ENCODE peak calls at places on chromosomes 16 and 17, in six cellular contexts. Q is AG04449, X is astrocyte of the cerebellum, F is glutamatergic neuron, J is foreskin fibroblast, U is GM10248. G is an unnamed sample.

GRCh38 chr16:86019446-86020047 is 120.6 kb downstream of the IRF8 start:
- DNase-seq in U (no peak), X (no peak), F (peak), Q (no peak), J (no peak), G (no peak)

GRCh38 chr17:60127068-60128064 is 22.4 kb upstream of the CA4 start:
- DNase-seq in F (no peak), U (no peak), Q (no peak), J (no peak), X (no peak), G (no peak)

GRCh38 chr16:75225678-75226515 is 7.1 kb downstream of the CTRB1 start:
- DNase-seq in F (no peak), U (no peak), J (no peak), X (no peak), Q (no peak), G (no peak)

GRCh38 chr17:18980682-18981384 is 23.7 kb downstream of the FAM83G start:
- DNase-seq in J (no peak), X (no peak), Q (no peak), U (no peak), F (no peak), G (no peak)

GRCh38 chr17:13362341-13363122 is 239.2 kb downstream of the HS3ST3A1 start:
- DNase-seq in Q (no peak), J (peak), U (no peak), F (no peak), X (no peak), G (no peak)

GRCh38 chr16:87757841-87758426 is 7.9 kb downstream of the KLHDC4 start:
- DNase-seq in F (no peak), X (no peak), J (peak), U (no peak), Q (no peak), G (no peak)

GRCh38 chr16:11722468-11722808 is 20.2 kb downstream of the TXNDC11 start:
- DNase-seq in F (no peak), X (no peak), U (no peak), Q (no peak), J (no peak), G (no peak)

GRCh38 chr17:79215631-79216030 is 141.0 kb downstream of the ENGASE start:
- DNase-seq in U (no peak), F (no peak), J (no peak), X (no peak), Q (no peak), G (no peak)

GRCh38 chr17:74485841-74486240 is 19.4 kb downstream of the CD300A start:
- DNase-seq in U (peak), Q (no peak), J (no peak), F (no peak), X (no peak), G (no peak)

GRCh38 chr17:35460354-35460851 is 11.8 kb upstream of the SLFN13 start:
- DNase-seq in X (no peak), J (no peak), Q (no peak), F (peak), U (peak), G (no peak)

GRCh38 chr17:82863941-82864720 is 24.3 kb upstream of the ZNF750 start:
- DNase-seq in U (peak), Q (no peak), F (no peak), J (peak), X (peak), G (no peak)

GRCh38 chr17:76452646-76453430 is at the start of gene UBE2O:
- DNase-seq in J (peak), U (peak), Q (no peak), X (peak), F (peak), G (peak)

GRCh38 chr16:75227361-75228142 is 8.8 kb downstream of the CTRB1 start:
- DNase-seq in X (no peak), J (no peak), F (no peak), U (no peak), Q (no peak), G (no peak)

GRCh38 chr17:67212716-67213417 is 32.1 kb downstream of the HELZ start:
- DNase-seq in X (peak), F (no peak), Q (peak), J (peak), U (no peak), G (no peak)

GRCh38 chr17:51397361-51398127 is 137.2 kb downstream of the UTP18 start:
- DNase-seq in X (peak), U (no peak), J (no peak), F (no peak), Q (peak), G (no peak)

GRCh38 chr16:27547134-27547533 is 2.6 kb downstream of the GTF3C1 start:
- DNase-seq in X (peak), U (peak), F (no peak), J (peak), Q (no peak), G (no peak)

GRCh38 chr17:67503184-67503583 is 126.1 kb downstream of the PITPNC1 start:
- DNase-seq in F (no peak), U (no peak), J (peak), X (no peak), Q (no peak), G (no peak)

DNA sequence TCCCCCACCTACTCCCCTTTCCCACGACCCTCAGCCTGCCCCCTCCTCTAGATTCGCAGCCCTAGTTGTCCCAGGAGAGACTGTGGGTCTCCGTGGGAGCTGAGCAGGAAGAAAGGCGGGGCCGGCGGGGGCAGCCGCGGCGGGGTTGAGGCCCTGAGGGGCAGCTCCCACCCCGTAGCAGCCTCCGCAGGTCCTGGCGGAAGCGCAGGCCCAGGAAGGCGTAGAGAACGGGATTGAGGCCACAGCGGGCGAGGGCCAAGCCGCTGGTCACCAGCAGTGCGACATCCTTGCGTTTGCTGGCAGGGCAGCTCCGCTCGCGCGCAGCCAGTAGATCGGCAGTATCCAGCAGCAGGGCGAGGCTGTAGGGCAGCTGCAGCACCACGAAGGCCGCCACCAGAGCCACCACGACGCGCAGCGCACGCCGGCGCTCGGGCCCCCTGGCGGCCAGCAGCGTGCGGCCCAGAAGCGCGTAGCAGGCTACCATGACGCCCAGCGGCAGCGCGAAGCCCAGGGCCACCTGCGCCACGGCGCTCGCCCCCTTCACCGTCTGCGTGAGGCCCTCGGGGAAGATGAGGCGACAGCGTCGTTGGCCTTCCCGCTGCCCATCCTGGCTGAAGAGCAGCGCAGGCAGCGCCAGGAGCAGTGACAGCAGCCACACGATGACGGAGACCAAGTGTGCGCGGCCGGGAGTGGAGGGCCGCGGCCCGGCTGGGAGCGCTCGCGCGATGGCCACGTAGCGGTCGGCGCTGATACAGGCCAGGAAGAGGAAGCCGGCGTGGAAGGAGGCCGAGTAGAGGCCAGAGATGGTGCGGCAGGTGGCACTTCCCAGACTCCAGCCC is 1.9 kb downstream of the CCR10 start:
- DNase-seq in U (peak), X (no peak), F (peak), Q (no peak), J (peak), G (peak)
- TF ChIP-seq CTCF in U (peak), X (peak), F (peak), Q (peak), J (peak), G (peak)

GRCh38 chr16:893360-893759 is 77.4 kb downstream of the LMF1 start:
- DNase-seq in F (no peak), Q (no peak), J (no peak), X (no peak), U (no peak), G (no peak)

GRCh38 chr16:894136-894535 is 76.6 kb downstream of the LMF1 start:
- DNase-seq in Q (no peak), U (no peak), J (no peak), X (no peak), F (no peak), G (no peak)

GRCh38 chr16:895371-895770 is 75.4 kb downstream of the LMF1 start:
- DNase-seq in Q (no peak), F (no peak), J (no peak), U (no peak), X (no peak), G (no peak)

GRCh38 chr16:896261-897199 is 74.3 kb downstream of the LMF1 start:
- DNase-seq in Q (no peak), U (no peak), J (no peak), X (no peak), F (no peak), G (no peak)

DNA sequence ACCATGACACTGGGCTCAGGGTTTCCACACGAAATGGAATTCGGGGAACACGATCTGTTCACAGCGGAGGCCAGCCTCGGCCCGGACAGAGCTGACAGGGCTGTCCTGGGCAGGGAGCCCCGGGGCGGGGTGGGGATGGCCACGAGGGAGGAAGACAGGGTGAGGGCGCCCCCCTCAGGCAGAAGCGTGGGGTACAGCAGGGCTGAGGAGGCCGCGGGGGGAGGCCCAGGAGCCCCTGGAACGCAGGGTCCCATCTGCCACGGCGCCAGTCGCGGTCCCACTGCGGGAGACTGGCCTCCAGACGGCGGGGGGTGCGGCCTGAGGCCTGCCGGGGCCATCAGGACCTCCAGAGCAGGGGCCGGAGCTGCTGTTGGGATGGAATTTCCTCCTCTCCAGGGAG is 75.9 kb downstream of the LMF1 start:
- DNase-seq in U (no peak), J (no peak), X (no peak), Q (no peak), F (no peak), G (no peak)
- TF ChIP-seq CTCF in U (no peak), J (no peak), X (no peak), Q (no peak), F (no peak), G (no peak)

GRCh38 chr16:68096491-68096890 is 11.3 kb downstream of the NFATC3 start:
- DNase-seq in J (no peak), Q (no peak), X (no peak), U (no peak), F (no peak), G (no peak)

GRCh38 chr16:68094614-68094934 is 9.4 kb downstream of the NFATC3 start:
- DNase-seq in Q (no peak), X (no peak), F (no peak), U (no peak), J (no peak), G (no peak)

GRCh38 chr16:68097088-68097487 is 11.9 kb downstream of the NFATC3 start:
- DNase-seq in J (no peak), Q (no peak), F (no peak), X (no peak), U (no peak), G (no peak)

GRCh38 chr16:68091604-68092261 is 6.6 kb downstream of the NFATC3 start:
- DNase-seq in U (no peak), Q (no peak), F (no peak), J (peak), X (no peak), G (no peak)

GRCh38 chr16:68093816-68094613 is 8.8 kb downstream of the NFATC3 start:
- DNase-seq in X (no peak), J (peak), F (no peak), Q (no peak), U (no peak), G (no peak)
- TF ChIP-seq CTCF in X (peak), J (peak), F (peak), Q (peak), U (peak), G (peak)

DNA sequence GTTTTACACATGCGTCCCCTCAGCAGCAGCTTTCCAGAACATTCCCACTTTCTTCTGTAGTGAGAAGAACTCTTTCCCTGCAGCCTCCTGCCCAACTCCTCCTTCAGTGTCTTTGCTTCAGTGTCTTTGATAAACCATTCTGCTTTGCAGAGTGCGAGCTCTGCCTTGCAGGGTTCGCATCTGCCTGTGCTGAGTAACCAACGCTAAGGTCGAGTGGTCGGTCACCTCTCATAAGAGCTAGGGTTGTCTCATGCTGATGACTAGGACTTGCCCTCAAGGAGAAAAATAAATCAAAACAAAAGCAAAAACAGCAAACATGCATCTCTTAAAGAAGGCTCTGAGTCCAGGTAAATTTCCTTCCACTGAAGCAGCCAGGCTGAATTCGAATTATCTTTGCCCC is 22.7 kb downstream of the MAPT start:
- DNase-seq in U (no peak), F (no peak), X (no peak), Q (no peak), J (no peak), G (no peak)
- TF ChIP-seq CTCF in U (no peak), F (no peak), X (no peak), Q (no peak), J (no peak), G (no peak)

GRCh38 chr17:57440522-57441269 is 184.4 kb downstream of the MSI2 start:
- DNase-seq in X (peak), Q (no peak), U (peak), F (peak), J (peak), G (no peak)
- TF ChIP-seq CTCF in X (peak), Q (peak), U (peak), F (peak), J (no peak), G (no peak)

DNA sequence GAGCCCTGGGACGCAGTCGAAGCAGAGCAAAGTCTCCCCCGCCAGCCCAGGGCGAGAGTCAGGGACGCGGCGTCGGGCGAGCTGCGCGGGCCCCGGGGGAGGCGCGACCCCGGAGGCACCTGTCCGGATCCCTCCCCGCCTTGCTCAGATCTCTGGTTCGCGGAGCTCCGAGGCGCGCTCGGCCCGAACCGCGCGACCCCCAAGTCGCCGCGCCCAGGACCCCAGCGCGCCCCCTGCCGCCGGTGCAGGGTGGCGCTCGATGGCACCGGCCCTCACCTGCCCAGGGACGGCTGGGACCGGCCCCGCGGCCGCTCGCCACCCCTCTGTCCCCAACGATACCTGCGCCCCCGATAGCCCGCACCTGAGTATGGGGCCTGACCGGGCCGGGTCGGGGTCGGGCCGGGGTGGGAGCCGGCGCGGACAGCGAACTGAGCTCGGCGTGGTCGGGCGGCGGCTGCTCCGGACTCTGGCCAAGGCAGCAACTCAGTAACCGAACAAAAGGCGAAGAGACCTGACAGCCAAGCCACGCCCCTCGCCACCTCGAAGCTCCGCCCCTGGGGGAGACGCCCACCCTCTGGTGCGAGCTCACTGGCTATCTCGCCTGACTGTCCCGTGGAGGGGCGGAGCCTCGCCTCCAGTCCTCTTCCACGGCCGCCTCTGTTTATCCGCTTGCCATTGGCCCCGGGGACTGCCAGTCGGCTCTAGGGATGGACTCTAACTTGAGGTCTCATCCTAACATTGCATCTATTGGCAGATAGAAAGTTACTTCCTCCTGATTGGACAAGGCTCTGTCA is at the start of gene JUP:
- DNase-seq in U (peak), X (peak), F (peak), Q (peak), J (peak), G (peak)
- TF ChIP-seq CTCF in U (peak), X (peak), F (peak), Q (peak), J (peak), G (peak)

GRCh38 chr17:37518816-37519215 is 29.1 kb downstream of the DUSP14 start:
- DNase-seq in F (no peak), J (peak), X (no peak), Q (no peak), U (no peak), G (no peak)
- TF ChIP-seq CTCF in F (no peak), J (no peak), X (no peak), Q (no peak), U (no peak), G (no peak)